ENCODE peak calls at places on chromosomes 1 and 21, in ten cellular contexts. A is mammary epithelial cell; V is CD8-positive, alpha-beta T cell; Z is neural progenitor cell; O is AG10803; K is cardiac fibroblast; D is ascending aorta; M is left lung; F is colonic mucosa; Y is H9. W is an unnamed sample.

GRCh38 chr1:212161231-212161781 is 123.9 kb upstream of the PPP2R5A start:
- DNase-seq in A (peak), V (no peak), Z (no peak), O (peak), K (peak), D (no peak), M (no peak), F (no peak), Y (no peak), W (no peak)

GRCh38 chr1:143553627-143554026 is 418.2 kb downstream of the FAM72C start:
- DNase-seq in A (no peak), V (no peak), Z (no peak), O (no peak), K (no peak), D (no peak), M (no peak), F (no peak), Y (no peak), W (no peak)

GRCh38 chr1:204151562-204152309 is at the start of gene ETNK2:
- DNase-seq in A (no peak), V (peak), Z (peak), O (peak), K (peak), D (peak), M (peak), F (peak), Y (peak), W (peak)

GRCh38 chr1:229087906-229088305 is 183.0 kb upstream of the RAB4A start:
- DNase-seq in A (no peak), V (no peak), Z (no peak), O (no peak), K (no peak), D (peak), M (no peak), F (no peak), Y (no peak), W (no peak)

GRCh38 chr1:91635763-91636162 is 135.1 kb downstream of the CDC7 start:
- DNase-seq in A (peak), V (no peak), Z (no peak), O (peak), K (no peak), D (no peak), M (no peak), F (no peak), Y (no peak), W (no peak)

GRCh38 chr1:223363856-223364684 is at the start of gene SUSD4:
- DNase-seq in A (no peak), V (peak), Z (peak), O (no peak), K (no peak), D (peak), M (peak), F (peak), Y (peak), W (no peak)

GRCh38 chr1:203744008-203744972 is 20.7 kb upstream of the LAX1 start:
- DNase-seq in A (peak), V (no peak), Z (no peak), O (peak), K (peak), D (peak), M (peak), F (peak), Y (peak), W (no peak)

GRCh38 chr1:46492269-46492853 is 2.7 kb downstream of the DMBX1 start:
- DNase-seq in A (no peak), V (no peak), Z (no peak), O (no peak), K (no peak), D (no peak), M (no peak), F (no peak), Y (no peak), W (no peak)

GRCh38 chr1:223034270-223034798 is 108.7 kb downstream of the TLR5 start:
- DNase-seq in A (no peak), V (no peak), Z (no peak), O (no peak), K (no peak), D (no peak), M (no peak), F (no peak), Y (no peak), W (no peak)

DNA sequence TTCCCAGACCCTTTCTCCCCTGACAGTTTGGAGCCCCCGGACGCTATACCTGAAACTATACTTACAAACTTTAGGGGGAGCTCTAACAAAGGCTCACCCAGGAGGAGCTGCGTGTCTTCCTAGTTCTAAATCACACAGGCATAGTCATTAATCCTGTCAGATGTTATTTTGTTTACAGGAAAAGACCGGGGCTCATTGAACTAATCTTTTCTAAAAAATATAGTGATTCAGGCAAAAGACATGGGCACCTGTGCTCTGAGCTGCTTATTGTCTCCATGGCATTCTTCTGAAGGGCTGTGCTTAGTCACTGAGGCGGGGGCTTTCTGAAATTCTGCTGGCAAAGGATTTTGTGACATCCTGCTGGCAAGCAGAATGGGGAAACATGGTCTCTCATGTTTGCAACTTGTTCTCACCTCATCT is 1577.0 kb downstream of the NCAM2 start:
- DNase-seq in A (no peak), V (no peak), Z (peak), O (no peak), K (no peak), D (no peak), M (no peak), F (no peak), Y (peak), W (no peak)
- TF ChIP-seq CTCF in A (no peak), V (no peak), Z (peak), O (no peak), K (no peak), D (no peak), M (no peak), F (no peak), Y (peak), W (no peak)

GRCh38 chr1:41557751-41558455 is 73.4 kb upstream of the EDN2 start:
- DNase-seq in A (no peak), V (no peak), Z (no peak), O (no peak), K (no peak), D (peak), M (no peak), F (no peak), Y (no peak), W (no peak)

GRCh38 chr1:41562328-41562727 is 77.8 kb upstream of the EDN2 start:
- DNase-seq in A (no peak), V (no peak), Z (no peak), O (no peak), K (no peak), D (no peak), M (no peak), F (no peak), Y (no peak), W (no peak)

GRCh38 chr1:41560496-41560895 is 76.0 kb upstream of the EDN2 start:
- DNase-seq in A (no peak), V (no peak), Z (no peak), O (no peak), K (no peak), D (peak), M (no peak), F (no peak), Y (no peak), W (no peak)

GRCh38 chr1:41559331-41559730 is 74.8 kb upstream of the EDN2 start:
- DNase-seq in A (no peak), V (no peak), Z (no peak), O (no peak), K (no peak), D (no peak), M (no peak), F (no peak), Y (no peak), W (no peak)

GRCh38 chr1:41558761-41559171 is 74.3 kb upstream of the EDN2 start:
- DNase-seq in A (no peak), V (no peak), Z (no peak), O (no peak), K (no peak), D (peak), M (no peak), F (no peak), Y (no peak), W (no peak)
- TF ChIP-seq CTCF in A (no peak), V (no peak), Z (no peak), O (no peak), K (no peak), D (no peak), M (no peak), F (no peak), Y (no peak), W (no peak)

GRCh38 chr1:72620453-72620852 is 338.1 kb upstream of the NEGR1 start:
- DNase-seq in A (no peak), V (no peak), Z (no peak), O (no peak), K (no peak), D (no peak), M (no peak), F (no peak), Y (no peak), W (no peak)

DNA sequence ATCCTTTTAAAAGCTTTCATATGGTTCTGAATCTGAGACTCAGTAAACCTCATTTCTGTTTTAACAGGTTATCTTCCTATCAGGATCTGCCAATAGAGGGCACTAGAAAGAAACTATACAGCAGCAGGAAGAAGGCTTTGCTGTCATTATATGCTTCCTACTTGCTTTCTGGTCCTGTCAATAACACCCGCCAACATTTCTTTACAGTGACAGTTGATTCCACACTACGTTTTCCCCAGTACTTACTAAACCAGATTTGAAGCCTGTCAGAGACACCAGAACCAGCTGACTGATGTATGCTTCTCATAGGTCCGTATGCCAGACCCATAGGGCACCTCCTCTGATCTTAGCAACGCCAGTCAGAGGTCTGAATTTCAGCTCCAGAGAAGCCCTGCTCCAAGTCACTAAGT is 341.0 kb upstream of the NEGR1 start:
- DNase-seq in A (peak), V (no peak), Z (peak), O (peak), K (peak), D (no peak), M (no peak), F (no peak), Y (peak), W (no peak)
- TF ChIP-seq CTCF in A (peak), V (no peak), Z (peak), O (peak), K (peak), D (no peak), M (peak), F (peak), Y (peak), W (peak)

DNA sequence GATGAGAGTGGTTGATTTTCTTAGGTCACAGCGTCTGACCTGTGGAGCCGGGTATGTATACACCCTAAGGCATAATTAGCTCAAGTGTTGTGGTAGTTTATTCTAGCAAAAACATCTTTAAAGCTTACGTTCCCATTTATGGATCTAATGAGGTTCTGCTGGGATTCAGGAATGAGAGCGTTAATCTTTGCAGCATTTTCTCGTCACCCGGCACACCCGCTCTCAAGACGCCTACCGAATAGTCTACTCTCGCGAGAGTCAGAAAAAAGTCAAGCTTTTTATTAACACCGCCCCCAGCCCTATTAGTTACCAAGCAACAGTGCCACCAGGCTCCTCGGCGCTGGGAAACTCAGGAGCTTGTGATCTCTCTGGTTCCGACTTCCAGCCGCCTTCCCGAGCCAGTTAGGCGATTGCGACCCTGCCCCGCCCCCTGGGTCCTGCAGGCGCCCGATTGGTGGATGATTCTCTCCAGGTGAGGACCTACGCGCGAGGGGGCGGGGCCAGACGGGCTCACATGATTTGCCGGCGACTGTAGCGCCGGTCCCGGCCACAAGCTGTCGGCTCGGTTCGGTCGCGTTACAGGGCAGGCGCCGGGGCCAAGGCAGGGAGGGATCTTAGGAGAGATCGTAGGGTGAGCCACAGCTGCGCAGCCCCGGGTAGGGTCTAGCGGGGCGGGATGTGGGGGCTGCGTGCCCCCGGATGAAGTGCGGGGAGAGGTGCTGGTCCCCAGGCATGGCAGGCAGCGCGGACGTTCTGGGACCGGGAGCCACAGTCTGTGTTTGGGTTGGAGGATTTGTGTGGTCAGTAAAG is at the start of gene PFKFB2:
- DNase-seq in A (peak), V (peak), Z (peak), O (peak), K (peak), D (peak), M (peak), F (peak), Y (peak), W (peak)
- TF ChIP-seq CTCF in A (no peak), V (peak), Z (peak), O (no peak), K (peak), D (peak), M (peak), F (no peak), Y (no peak), W (no peak)

GRCh38 chr1:177567393-177567792 is 396.6 kb downstream of the BRINP2 start:
- DNase-seq in A (peak), V (no peak), Z (peak), O (peak), K (peak), D (no peak), M (no peak), F (no peak), Y (peak), W (no peak)
- TF ChIP-seq CTCF in A (peak), V (no peak), Z (peak), O (peak), K (peak), D (no peak), M (no peak), F (no peak), Y (peak), W (no peak)

GRCh38 chr1:245823408-245824147 is 668.8 kb downstream of the KIF26B start:
- DNase-seq in A (no peak), V (no peak), Z (no peak), O (peak), K (no peak), D (no peak), M (no peak), F (no peak), Y (no peak), W (no peak)

GRCh38 chr1:245822997-245823396 is 668.2 kb downstream of the KIF26B start:
- DNase-seq in A (peak), V (no peak), Z (no peak), O (peak), K (peak), D (no peak), M (no peak), F (no peak), Y (no peak), W (no peak)

GRCh38 chr1:245827306-245827705 is 672.5 kb downstream of the KIF26B start:
- DNase-seq in A (no peak), V (no peak), Z (no peak), O (no peak), K (no peak), D (no peak), M (no peak), F (no peak), Y (no peak), W (no peak)

GRCh38 chr1:245829194-245829593 is 674.4 kb downstream of the KIF26B start:
- DNase-seq in A (no peak), V (no peak), Z (no peak), O (no peak), K (no peak), D (no peak), M (no peak), F (no peak), Y (no peak), W (no peak)

DNA sequence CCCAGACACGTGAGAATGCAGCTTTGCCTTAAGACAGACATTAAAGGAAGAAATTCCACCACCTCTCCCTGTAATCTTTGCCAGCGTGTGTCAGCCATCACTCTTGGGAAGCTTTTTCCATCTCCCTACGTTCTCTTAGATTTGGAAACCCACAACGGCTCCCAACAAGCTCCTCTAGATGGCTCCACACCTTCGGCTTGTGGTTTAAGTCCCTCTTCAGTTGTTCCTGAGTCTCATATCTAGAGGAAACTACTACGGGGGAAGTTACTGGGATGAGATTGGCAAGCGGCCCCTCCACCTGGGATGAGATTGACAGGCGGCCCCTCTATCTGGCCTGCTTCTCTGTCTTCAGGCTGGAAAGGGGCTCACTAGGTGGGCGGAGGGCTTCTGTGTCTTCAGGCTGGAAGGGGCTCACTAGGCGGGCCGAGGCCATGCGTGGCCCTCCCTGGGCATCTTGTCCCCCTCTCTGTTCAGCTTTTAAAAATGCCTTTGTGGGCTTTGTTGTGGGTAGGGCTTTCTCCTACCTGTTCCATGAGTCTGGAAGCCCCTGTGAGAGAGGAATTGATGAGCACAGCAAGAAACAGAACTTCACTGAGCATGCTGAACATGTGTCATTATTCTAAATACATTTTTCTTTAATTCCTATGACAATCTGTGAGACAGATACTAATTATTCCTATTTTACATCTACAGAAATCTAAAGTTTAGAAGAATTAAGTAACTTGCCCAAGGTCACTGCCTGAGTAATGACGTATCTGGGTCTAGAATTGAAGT is 670.5 kb downstream of the KIF26B start:
- DNase-seq in A (no peak), V (no peak), Z (no peak), O (peak), K (peak), D (no peak), M (no peak), F (no peak), Y (peak), W (no peak)
- TF ChIP-seq CTCF in A (no peak), V (no peak), Z (no peak), O (peak), K (peak), D (no peak), M (no peak), F (no peak), Y (peak), W (no peak)

DNA sequence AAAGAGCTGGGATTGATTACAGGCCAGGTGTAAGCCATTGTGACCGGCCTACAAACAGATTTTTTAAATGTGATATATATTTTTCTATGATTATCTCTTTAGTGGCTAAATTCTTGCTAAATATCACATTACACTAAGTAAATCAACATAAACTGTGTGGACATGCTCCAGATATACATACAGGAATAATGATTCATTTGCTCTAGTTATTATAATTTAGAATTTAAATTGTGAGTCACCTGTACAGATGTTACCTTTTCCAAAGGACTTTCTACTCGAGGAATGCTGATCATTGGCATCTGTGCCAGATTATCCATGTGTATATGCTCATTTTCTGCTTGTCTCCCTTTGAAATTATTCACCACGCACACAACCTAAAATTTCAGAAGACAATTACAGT is 90.1 kb downstream of the PLPPR5 start:
- DNase-seq in A (peak), V (no peak), Z (no peak), O (no peak), K (no peak), D (no peak), M (no peak), F (no peak), Y (no peak), W (no peak)
- TF ChIP-seq CTCF in A (no peak), V (no peak), Z (no peak), O (no peak), K (no peak), D (no peak), M (no peak), F (no peak), Y (no peak), W (no peak)

DNA sequence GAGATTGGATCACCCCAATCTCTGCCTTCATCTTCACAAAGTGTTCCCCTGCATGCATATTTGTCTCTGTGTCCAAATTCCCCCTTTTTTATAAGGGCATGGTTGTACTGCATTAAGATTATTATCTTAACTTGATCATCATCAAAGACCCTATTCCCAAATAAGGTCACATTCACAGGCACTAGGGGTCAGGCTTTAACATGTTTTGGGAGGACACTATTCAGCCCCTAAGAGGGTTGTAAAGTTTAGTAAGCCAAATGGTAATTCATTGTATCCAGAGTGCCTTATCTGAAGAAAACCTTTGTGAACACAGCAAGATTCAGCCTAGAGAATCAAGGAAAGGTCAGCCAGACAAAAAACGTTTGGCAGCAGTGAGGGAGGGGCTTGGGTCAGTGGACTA is 317.6 kb upstream of the PLD5 start:
- DNase-seq in A (no peak), V (no peak), Z (peak), O (no peak), K (no peak), D (no peak), M (no peak), F (no peak), Y (no peak), W (no peak)
- TF ChIP-seq CTCF in A (no peak), V (no peak), Z (peak), O (no peak), K (no peak), D (no peak), M (no peak), F (no peak), Y (peak), W (no peak)

DNA sequence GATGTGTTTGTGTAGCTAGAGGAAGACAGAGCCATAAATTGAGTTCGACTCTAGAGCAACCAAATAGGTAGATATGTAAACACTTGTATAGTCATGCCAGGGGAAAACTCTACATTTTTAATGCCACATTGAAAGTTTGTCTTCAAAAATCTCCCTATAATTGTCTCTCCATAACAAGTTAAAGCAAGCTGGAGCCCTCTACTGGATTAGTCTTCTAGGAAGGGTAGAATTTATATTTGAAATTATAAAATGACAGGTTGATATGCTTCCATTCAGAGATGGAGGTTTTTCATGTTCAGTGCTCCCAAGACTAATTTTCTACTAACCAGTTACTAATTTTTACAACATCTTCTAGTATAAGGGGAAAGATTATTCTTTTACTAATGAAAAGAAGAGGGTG is 13.1 kb upstream of the COL24A1 start:
- DNase-seq in A (no peak), V (no peak), Z (no peak), O (peak), K (peak), D (no peak), M (no peak), F (no peak), Y (no peak), W (no peak)
- TF ChIP-seq CTCF in A (no peak), V (no peak), Z (no peak), O (peak), K (peak), D (no peak), M (no peak), F (no peak), Y (no peak), W (no peak)